ENCODE peak calls at places on chromosomes 11 and 22, in ten cellular contexts. One of them, this sample, is unnamed.

GRCh38 chr11:128424271-128424709 is 163.1 kb downstream of the ETS1 start:
- DNase-seq in AG04449: no peak
- DNase-seq in cardiac muscle cell: peak
- DNase-seq in midbrain: peak
- DNase-seq in stimulated activated CD8-positive, alpha-beta memory T cell treated with anti-CD3 and anti-CD28 coated beads, Interleukin-7, amount 100 ng/mL, for 1 hour: no peak
- DNase-seq in suprapubic skin: no peak
- DNase-seq in ureter: no peak
- DNase-seq in sigmoid colon: peak
- DNase-seq in WTC11: no peak
- DNase-seq in GF-D8: no peak
- DNase-seq in this sample: no peak

GRCh38 chr11:65826972-65827773 is 6.6 kb upstream of the SNX32 start:
- DNase-seq in AG04449: no peak
- DNase-seq in cardiac muscle cell: no peak
- DNase-seq in midbrain: no peak
- DNase-seq in stimulated activated CD8-positive, alpha-beta memory T cell treated with anti-CD3 and anti-CD28 coated beads, Interleukin-7, amount 100 ng/mL, for 1 hour: no peak
- DNase-seq in suprapubic skin: peak
- DNase-seq in ureter: no peak
- DNase-seq in sigmoid colon: no peak
- DNase-seq in WTC11: no peak
- DNase-seq in GF-D8: no peak
- DNase-seq in this sample: no peak

GRCh38 chr11:96215826-96216225 is 127.2 kb downstream of the MAML2 start:
- DNase-seq in AG04449: no peak
- DNase-seq in cardiac muscle cell: no peak
- DNase-seq in midbrain: no peak
- DNase-seq in stimulated activated CD8-positive, alpha-beta memory T cell treated with anti-CD3 and anti-CD28 coated beads, Interleukin-7, amount 100 ng/mL, for 1 hour: no peak
- DNase-seq in suprapubic skin: no peak
- DNase-seq in ureter: no peak
- DNase-seq in sigmoid colon: no peak
- DNase-seq in WTC11: no peak
- DNase-seq in GF-D8: no peak
- DNase-seq in this sample: no peak

GRCh38 chr11:5233268-5233667 is 1.0 kb downstream of the HBD start:
- DNase-seq in AG04449: no peak
- DNase-seq in cardiac muscle cell: no peak
- DNase-seq in midbrain: no peak
- DNase-seq in stimulated activated CD8-positive, alpha-beta memory T cell treated with anti-CD3 and anti-CD28 coated beads, Interleukin-7, amount 100 ng/mL, for 1 hour: no peak
- DNase-seq in suprapubic skin: no peak
- DNase-seq in ureter: no peak
- DNase-seq in sigmoid colon: no peak
- DNase-seq in WTC11: no peak
- DNase-seq in GF-D8: no peak
- DNase-seq in this sample: no peak

GRCh38 chr11:5289696-5290095 is 12.1 kb downstream of the OR51B4 start:
- DNase-seq in AG04449: no peak
- DNase-seq in cardiac muscle cell: no peak
- DNase-seq in midbrain: no peak
- DNase-seq in stimulated activated CD8-positive, alpha-beta memory T cell treated with anti-CD3 and anti-CD28 coated beads, Interleukin-7, amount 100 ng/mL, for 1 hour: no peak
- DNase-seq in suprapubic skin: no peak
- DNase-seq in ureter: no peak
- DNase-seq in sigmoid colon: no peak
- DNase-seq in WTC11: no peak
- DNase-seq in GF-D8: no peak
- DNase-seq in this sample: no peak

GRCh38 chr11:121426476-121427454 is 25.3 kb upstream of the SORL1 start:
- DNase-seq in AG04449: no peak
- DNase-seq in cardiac muscle cell: peak
- DNase-seq in midbrain: no peak
- DNase-seq in stimulated activated CD8-positive, alpha-beta memory T cell treated with anti-CD3 and anti-CD28 coated beads, Interleukin-7, amount 100 ng/mL, for 1 hour: peak
- DNase-seq in suprapubic skin: no peak
- DNase-seq in ureter: no peak
- DNase-seq in sigmoid colon: peak
- DNase-seq in WTC11: peak
- DNase-seq in GF-D8: no peak
- DNase-seq in this sample: peak

GRCh38 chr11:103850419-103851165 is 185.8 kb upstream of the DDI1 start:
- DNase-seq in AG04449: no peak
- DNase-seq in cardiac muscle cell: no peak
- DNase-seq in midbrain: no peak
- DNase-seq in stimulated activated CD8-positive, alpha-beta memory T cell treated with anti-CD3 and anti-CD28 coated beads, Interleukin-7, amount 100 ng/mL, for 1 hour: no peak
- DNase-seq in suprapubic skin: no peak
- DNase-seq in ureter: no peak
- DNase-seq in sigmoid colon: no peak
- DNase-seq in WTC11: no peak
- DNase-seq in GF-D8: no peak
- DNase-seq in this sample: no peak

GRCh38 chr11:64121637-64122410 is 44.1 kb downstream of the MACROD1 start:
- DNase-seq in AG04449: peak
- DNase-seq in cardiac muscle cell: no peak
- DNase-seq in midbrain: no peak
- DNase-seq in stimulated activated CD8-positive, alpha-beta memory T cell treated with anti-CD3 and anti-CD28 coated beads, Interleukin-7, amount 100 ng/mL, for 1 hour: no peak
- DNase-seq in suprapubic skin: no peak
- DNase-seq in ureter: no peak
- DNase-seq in sigmoid colon: no peak
- DNase-seq in WTC11: no peak
- DNase-seq in GF-D8: no peak
- DNase-seq in this sample: no peak

GRCh38 chr11:1852885-1853284 is at the start of gene LSP1:
- DNase-seq in AG04449: no peak
- DNase-seq in cardiac muscle cell: no peak
- DNase-seq in midbrain: peak
- DNase-seq in stimulated activated CD8-positive, alpha-beta memory T cell treated with anti-CD3 and anti-CD28 coated beads, Interleukin-7, amount 100 ng/mL, for 1 hour: peak
- DNase-seq in suprapubic skin: no peak
- DNase-seq in ureter: no peak
- DNase-seq in sigmoid colon: no peak
- DNase-seq in WTC11: no peak
- DNase-seq in GF-D8: no peak
- DNase-seq in this sample: peak

GRCh38 chr11:59776210-59777066 is 21.3 kb downstream of the STX3 start:
- DNase-seq in AG04449: no peak
- DNase-seq in cardiac muscle cell: no peak
- DNase-seq in midbrain: no peak
- DNase-seq in stimulated activated CD8-positive, alpha-beta memory T cell treated with anti-CD3 and anti-CD28 coated beads, Interleukin-7, amount 100 ng/mL, for 1 hour: no peak
- DNase-seq in suprapubic skin: no peak
- DNase-seq in ureter: no peak
- DNase-seq in sigmoid colon: no peak
- DNase-seq in WTC11: no peak
- DNase-seq in GF-D8: no peak
- DNase-seq in this sample: no peak

GRCh38 chr11:116851631-116852030 is 14.2 kb upstream of the APOA1 start:
- DNase-seq in AG04449: no peak
- DNase-seq in cardiac muscle cell: no peak
- DNase-seq in midbrain: no peak
- DNase-seq in stimulated activated CD8-positive, alpha-beta memory T cell treated with anti-CD3 and anti-CD28 coated beads, Interleukin-7, amount 100 ng/mL, for 1 hour: no peak
- DNase-seq in suprapubic skin: no peak
- DNase-seq in ureter: no peak
- DNase-seq in sigmoid colon: no peak
- DNase-seq in WTC11: no peak
- DNase-seq in GF-D8: peak
- DNase-seq in this sample: peak

GRCh38 chr22:27993774-27994350 is 74.8 kb upstream of the PITPNB start:
- DNase-seq in AG04449: no peak
- DNase-seq in cardiac muscle cell: no peak
- DNase-seq in midbrain: no peak
- DNase-seq in stimulated activated CD8-positive, alpha-beta memory T cell treated with anti-CD3 and anti-CD28 coated beads, Interleukin-7, amount 100 ng/mL, for 1 hour: no peak
- DNase-seq in suprapubic skin: peak
- DNase-seq in ureter: peak
- DNase-seq in sigmoid colon: peak
- DNase-seq in WTC11: no peak
- DNase-seq in GF-D8: no peak
- DNase-seq in this sample: no peak

GRCh38 chr11:128917144-128917684 is 25.5 kb downstream of the TP53AIP1 start:
- DNase-seq in AG04449: no peak
- DNase-seq in cardiac muscle cell: no peak
- DNase-seq in midbrain: no peak
- DNase-seq in stimulated activated CD8-positive, alpha-beta memory T cell treated with anti-CD3 and anti-CD28 coated beads, Interleukin-7, amount 100 ng/mL, for 1 hour: no peak
- DNase-seq in suprapubic skin: no peak
- DNase-seq in ureter: no peak
- DNase-seq in sigmoid colon: no peak
- DNase-seq in WTC11: no peak
- DNase-seq in GF-D8: no peak
- DNase-seq in this sample: no peak

GRCh38 chr22:42288791-42289190 is 18.3 kb upstream of the TCF20 start:
- DNase-seq in AG04449: no peak
- DNase-seq in cardiac muscle cell: no peak
- DNase-seq in midbrain: no peak
- DNase-seq in stimulated activated CD8-positive, alpha-beta memory T cell treated with anti-CD3 and anti-CD28 coated beads, Interleukin-7, amount 100 ng/mL, for 1 hour: no peak
- DNase-seq in suprapubic skin: no peak
- DNase-seq in ureter: no peak
- DNase-seq in sigmoid colon: no peak
- DNase-seq in WTC11: no peak
- DNase-seq in GF-D8: no peak
- DNase-seq in this sample: no peak

GRCh38 chr11:12017243-12017678 is 8.8 kb upstream of the DKK3 start:
- DNase-seq in AG04449: peak
- DNase-seq in cardiac muscle cell: no peak
- DNase-seq in midbrain: no peak
- DNase-seq in stimulated activated CD8-positive, alpha-beta memory T cell treated with anti-CD3 and anti-CD28 coated beads, Interleukin-7, amount 100 ng/mL, for 1 hour: no peak
- DNase-seq in suprapubic skin: no peak
- DNase-seq in ureter: no peak
- DNase-seq in sigmoid colon: no peak
- DNase-seq in WTC11: no peak
- DNase-seq in GF-D8: no peak
- DNase-seq in this sample: no peak

GRCh38 chr11:49405743-49406142 is 197.3 kb upstream of the FOLH1 start:
- DNase-seq in AG04449: no peak
- DNase-seq in cardiac muscle cell: no peak
- DNase-seq in midbrain: no peak
- DNase-seq in stimulated activated CD8-positive, alpha-beta memory T cell treated with anti-CD3 and anti-CD28 coated beads, Interleukin-7, amount 100 ng/mL, for 1 hour: no peak
- DNase-seq in suprapubic skin: no peak
- DNase-seq in ureter: no peak
- DNase-seq in sigmoid colon: no peak
- DNase-seq in WTC11: no peak
- DNase-seq in GF-D8: no peak
- DNase-seq in this sample: no peak

GRCh38 chr22:28254396-28254795 is 335.3 kb upstream of the PITPNB start:
- DNase-seq in AG04449: no peak
- DNase-seq in cardiac muscle cell: no peak
- DNase-seq in midbrain: no peak
- DNase-seq in stimulated activated CD8-positive, alpha-beta memory T cell treated with anti-CD3 and anti-CD28 coated beads, Interleukin-7, amount 100 ng/mL, for 1 hour: no peak
- DNase-seq in suprapubic skin: no peak
- DNase-seq in ureter: no peak
- DNase-seq in sigmoid colon: no peak
- DNase-seq in WTC11: no peak
- DNase-seq in GF-D8: no peak
- DNase-seq in this sample: no peak

GRCh38 chr11:43987384-43988039 is 45.1 kb downstream of the C11orf96 start:
- DNase-seq in AG04449: peak
- DNase-seq in cardiac muscle cell: no peak
- DNase-seq in midbrain: peak
- DNase-seq in stimulated activated CD8-positive, alpha-beta memory T cell treated with anti-CD3 and anti-CD28 coated beads, Interleukin-7, amount 100 ng/mL, for 1 hour: no peak
- DNase-seq in suprapubic skin: peak
- DNase-seq in ureter: peak
- DNase-seq in sigmoid colon: peak
- DNase-seq in WTC11: no peak
- DNase-seq in GF-D8: no peak
- DNase-seq in this sample: no peak

GRCh38 chr11:15157181-15157580 is 42.5 kb downstream of the INSC start:
- DNase-seq in AG04449: peak
- DNase-seq in cardiac muscle cell: no peak
- DNase-seq in midbrain: no peak
- DNase-seq in stimulated activated CD8-positive, alpha-beta memory T cell treated with anti-CD3 and anti-CD28 coated beads, Interleukin-7, amount 100 ng/mL, for 1 hour: no peak
- DNase-seq in suprapubic skin: no peak
- DNase-seq in ureter: no peak
- DNase-seq in sigmoid colon: no peak
- DNase-seq in WTC11: no peak
- DNase-seq in GF-D8: no peak
- DNase-seq in this sample: no peak

GRCh38 chr11:129788278-129788677 is 27.4 kb upstream of the TMEM45B start:
- DNase-seq in AG04449: no peak
- DNase-seq in cardiac muscle cell: no peak
- DNase-seq in midbrain: no peak
- DNase-seq in stimulated activated CD8-positive, alpha-beta memory T cell treated with anti-CD3 and anti-CD28 coated beads, Interleukin-7, amount 100 ng/mL, for 1 hour: no peak
- DNase-seq in suprapubic skin: no peak
- DNase-seq in ureter: no peak
- DNase-seq in sigmoid colon: no peak
- DNase-seq in WTC11: no peak
- DNase-seq in GF-D8: no peak
- DNase-seq in this sample: no peak

GRCh38 chr11:16002942-16003341 is 353.4 kb downstream of the SOX6 start:
- DNase-seq in AG04449: no peak
- DNase-seq in cardiac muscle cell: no peak
- DNase-seq in midbrain: no peak
- DNase-seq in stimulated activated CD8-positive, alpha-beta memory T cell treated with anti-CD3 and anti-CD28 coated beads, Interleukin-7, amount 100 ng/mL, for 1 hour: no peak
- DNase-seq in suprapubic skin: no peak
- DNase-seq in ureter: no peak
- DNase-seq in sigmoid colon: no peak
- DNase-seq in WTC11: no peak
- DNase-seq in GF-D8: no peak
- DNase-seq in this sample: no peak

GRCh38 chr11:88484873-88485621 is 147.5 kb upstream of the CTSC start:
- DNase-seq in AG04449: no peak
- DNase-seq in cardiac muscle cell: peak
- DNase-seq in midbrain: peak
- DNase-seq in stimulated activated CD8-positive, alpha-beta memory T cell treated with anti-CD3 and anti-CD28 coated beads, Interleukin-7, amount 100 ng/mL, for 1 hour: no peak
- DNase-seq in suprapubic skin: no peak
- DNase-seq in ureter: no peak
- DNase-seq in sigmoid colon: no peak
- DNase-seq in WTC11: peak
- DNase-seq in GF-D8: no peak
- DNase-seq in this sample: no peak

GRCh38 chr11:46743693-46744339 is 24.8 kb downstream of the F2 start:
- DNase-seq in AG04449: no peak
- DNase-seq in cardiac muscle cell: no peak
- DNase-seq in midbrain: no peak
- DNase-seq in stimulated activated CD8-positive, alpha-beta memory T cell treated with anti-CD3 and anti-CD28 coated beads, Interleukin-7, amount 100 ng/mL, for 1 hour: no peak
- DNase-seq in suprapubic skin: no peak
- DNase-seq in ureter: no peak
- DNase-seq in sigmoid colon: no peak
- DNase-seq in WTC11: no peak
- DNase-seq in GF-D8: no peak
- DNase-seq in this sample: no peak

GRCh38 chr11:47216141-47216798 is 1.5 kb downstream of the DDB2 start:
- DNase-seq in AG04449: peak
- DNase-seq in cardiac muscle cell: peak
- DNase-seq in midbrain: no peak
- DNase-seq in stimulated activated CD8-positive, alpha-beta memory T cell treated with anti-CD3 and anti-CD28 coated beads, Interleukin-7, amount 100 ng/mL, for 1 hour: peak
- DNase-seq in suprapubic skin: no peak
- DNase-seq in ureter: peak
- DNase-seq in sigmoid colon: no peak
- DNase-seq in WTC11: no peak
- DNase-seq in GF-D8: no peak
- DNase-seq in this sample: no peak

GRCh38 chr22:46084376-46084775 is 66.0 kb upstream of the PPARA start:
- DNase-seq in AG04449: no peak
- DNase-seq in cardiac muscle cell: no peak
- DNase-seq in midbrain: no peak
- DNase-seq in stimulated activated CD8-positive, alpha-beta memory T cell treated with anti-CD3 and anti-CD28 coated beads, Interleukin-7, amount 100 ng/mL, for 1 hour: no peak
- DNase-seq in suprapubic skin: peak
- DNase-seq in ureter: no peak
- DNase-seq in sigmoid colon: no peak
- DNase-seq in WTC11: no peak
- DNase-seq in GF-D8: no peak
- DNase-seq in this sample: no peak

GRCh38 chr11:79437274-79437980 is 3.4 kb downstream of the TENM4 start:
- DNase-seq in AG04449: no peak
- DNase-seq in cardiac muscle cell: peak
- DNase-seq in midbrain: peak
- DNase-seq in stimulated activated CD8-positive, alpha-beta memory T cell treated with anti-CD3 and anti-CD28 coated beads, Interleukin-7, amount 100 ng/mL, for 1 hour: no peak
- DNase-seq in suprapubic skin: peak
- DNase-seq in ureter: no peak
- DNase-seq in sigmoid colon: peak
- DNase-seq in WTC11: peak
- DNase-seq in GF-D8: no peak
- DNase-seq in this sample: no peak

GRCh38 chr22:45818130-45819085 is 146.8 kb downstream of the ATXN10 start:
- DNase-seq in AG04449: no peak
- DNase-seq in cardiac muscle cell: peak
- DNase-seq in midbrain: peak
- DNase-seq in stimulated activated CD8-positive, alpha-beta memory T cell treated with anti-CD3 and anti-CD28 coated beads, Interleukin-7, amount 100 ng/mL, for 1 hour: no peak
- DNase-seq in suprapubic skin: no peak
- DNase-seq in ureter: no peak
- DNase-seq in sigmoid colon: no peak
- DNase-seq in WTC11: no peak
- DNase-seq in GF-D8: no peak
- DNase-seq in this sample: no peak

GRCh38 chr11:129785383-129786111 is 30.1 kb upstream of the TMEM45B start:
- DNase-seq in AG04449: no peak
- DNase-seq in cardiac muscle cell: no peak
- DNase-seq in midbrain: peak
- DNase-seq in stimulated activated CD8-positive, alpha-beta memory T cell treated with anti-CD3 and anti-CD28 coated beads, Interleukin-7, amount 100 ng/mL, for 1 hour: no peak
- DNase-seq in suprapubic skin: no peak
- DNase-seq in ureter: no peak
- DNase-seq in sigmoid colon: no peak
- DNase-seq in WTC11: no peak
- DNase-seq in GF-D8: peak
- DNase-seq in this sample: no peak